ENCODE peak calls at places on chromosomes 16 and 17, in six cellular contexts. One of them, this sample, is unnamed.

GRCh38 chr16:70804729-70805169 is 3.8 kb upstream of the VAC14 start:
- DNase-seq in stomach: no peak
- DNase-seq in OCI-LY7: no peak
- DNase-seq in astrocyte of the cerebellum: no peak
- DNase-seq in body of pancreas: no peak
- DNase-seq in nephron progenitor cell: no peak
- DNase-seq in this sample: no peak

GRCh38 chr17:60641810-60642220 is 35.8 kb upstream of the BCAS3 start:
- DNase-seq in body of pancreas: peak
- DNase-seq in astrocyte of the cerebellum: peak
- DNase-seq in nephron progenitor cell: peak
- DNase-seq in OCI-LY7: peak
- DNase-seq in stomach: peak
- DNase-seq in this sample: peak

GRCh38 chr17:37360632-37361031 is 15.2 kb upstream of the C17orf78 start:
- DNase-seq in stomach: no peak
- DNase-seq in OCI-LY7: no peak
- DNase-seq in astrocyte of the cerebellum: no peak
- DNase-seq in nephron progenitor cell: no peak
- DNase-seq in body of pancreas: no peak
- DNase-seq in this sample: no peak

GRCh38 chr17:3983945-3984484 is 19.8 kb upstream of the ATP2A3 start:
- DNase-seq in OCI-LY7: no peak
- DNase-seq in astrocyte of the cerebellum: no peak
- DNase-seq in body of pancreas: no peak
- DNase-seq in nephron progenitor cell: no peak
- DNase-seq in stomach: no peak
- DNase-seq in this sample: no peak

GRCh38 chr17:1648582-1649115 is 1.0 kb downstream of the RILP start:
- DNase-seq in astrocyte of the cerebellum: peak
- DNase-seq in stomach: peak
- DNase-seq in nephron progenitor cell: peak
- DNase-seq in OCI-LY7: peak
- DNase-seq in body of pancreas: peak
- DNase-seq in this sample: peak

GRCh38 chr17:75707096-75707720 is 14.1 kb upstream of the ITGB4 start:
- DNase-seq in OCI-LY7: no peak
- DNase-seq in body of pancreas: no peak
- DNase-seq in stomach: peak
- DNase-seq in nephron progenitor cell: no peak
- DNase-seq in astrocyte of the cerebellum: no peak
- DNase-seq in this sample: no peak

GRCh38 chr17:78226752-78227454 is 4.5 kb upstream of the TMEM235 start:
- DNase-seq in stomach: no peak
- DNase-seq in nephron progenitor cell: no peak
- DNase-seq in OCI-LY7: no peak
- DNase-seq in body of pancreas: no peak
- DNase-seq in astrocyte of the cerebellum: no peak
- DNase-seq in this sample: no peak

GRCh38 chr16:74909665-74910064 is 75.3 kb downstream of the WDR59 start:
- DNase-seq in nephron progenitor cell: no peak
- DNase-seq in body of pancreas: no peak
- DNase-seq in astrocyte of the cerebellum: no peak
- DNase-seq in stomach: no peak
- DNase-seq in OCI-LY7: no peak
- DNase-seq in this sample: no peak

GRCh38 chr16:69917739-69918138 is 33.4 kb upstream of the CLEC18A start:
- DNase-seq in nephron progenitor cell: peak
- DNase-seq in stomach: no peak
- DNase-seq in astrocyte of the cerebellum: peak
- DNase-seq in body of pancreas: peak
- DNase-seq in OCI-LY7: no peak
- DNase-seq in this sample: no peak

GRCh38 chr17:51653902-51654301 is 393.6 kb downstream of the UTP18 start:
- DNase-seq in nephron progenitor cell: peak
- DNase-seq in astrocyte of the cerebellum: no peak
- DNase-seq in stomach: no peak
- DNase-seq in body of pancreas: no peak
- DNase-seq in OCI-LY7: no peak
- DNase-seq in this sample: no peak

GRCh38 chr17:59811209-59811608 is 81.5 kb downstream of the TUBD1 start:
- DNase-seq in OCI-LY7: no peak
- DNase-seq in stomach: no peak
- DNase-seq in body of pancreas: no peak
- DNase-seq in astrocyte of the cerebellum: no peak
- DNase-seq in nephron progenitor cell: no peak
- DNase-seq in this sample: no peak

GRCh38 chr16:55912022-55912421 is 36.8 kb upstream of the CES5A start:
- DNase-seq in body of pancreas: peak
- DNase-seq in astrocyte of the cerebellum: no peak
- DNase-seq in nephron progenitor cell: no peak
- DNase-seq in OCI-LY7: no peak
- DNase-seq in stomach: no peak
- DNase-seq in this sample: no peak

GRCh38 chr17:77849203-77849602 is 109.3 kb upstream of the TNRC6C start:
- DNase-seq in OCI-LY7: no peak
- DNase-seq in astrocyte of the cerebellum: no peak
- DNase-seq in stomach: no peak
- DNase-seq in body of pancreas: no peak
- DNase-seq in nephron progenitor cell: no peak
- DNase-seq in this sample: no peak

GRCh38 chr17:28928061-28928460 is 23.3 kb downstream of the PHF12 start:
- DNase-seq in OCI-LY7: no peak
- DNase-seq in astrocyte of the cerebellum: no peak
- DNase-seq in stomach: no peak
- DNase-seq in nephron progenitor cell: no peak
- DNase-seq in body of pancreas: no peak
- DNase-seq in this sample: no peak

GRCh38 chr17:45338996-45339535 is 22.2 kb upstream of the MAP3K14 start:
- DNase-seq in nephron progenitor cell: no peak
- DNase-seq in OCI-LY7: no peak
- DNase-seq in stomach: no peak
- DNase-seq in astrocyte of the cerebellum: no peak
- DNase-seq in body of pancreas: no peak
- DNase-seq in this sample: no peak

GRCh38 chr16:50680907-50681885 is at the start of gene SNX20:
- DNase-seq in stomach: peak
- DNase-seq in OCI-LY7: peak
- DNase-seq in nephron progenitor cell: no peak
- DNase-seq in body of pancreas: no peak
- DNase-seq in astrocyte of the cerebellum: no peak
- DNase-seq in this sample: peak

GRCh38 chr17:38733315-38734234 is 3.4 kb downstream of the CISD3 start:
- DNase-seq in astrocyte of the cerebellum: no peak
- DNase-seq in OCI-LY7: peak
- DNase-seq in nephron progenitor cell: no peak
- DNase-seq in body of pancreas: peak
- DNase-seq in stomach: no peak
- DNase-seq in this sample: no peak

GRCh38 chr17:83183951-83184506 is 104.6 kb downstream of the METRNL start:
- DNase-seq in body of pancreas: peak
- DNase-seq in OCI-LY7: no peak
- DNase-seq in nephron progenitor cell: peak
- DNase-seq in astrocyte of the cerebellum: no peak
- DNase-seq in stomach: peak
- DNase-seq in this sample: no peak

GRCh38 chr16:65658339-65659275 is 536.7 kb upstream of the CDH11 start:
- DNase-seq in astrocyte of the cerebellum: peak
- DNase-seq in body of pancreas: no peak
- DNase-seq in stomach: no peak
- DNase-seq in nephron progenitor cell: no peak
- DNase-seq in OCI-LY7: no peak
- DNase-seq in this sample: no peak

GRCh38 chr17:78668847-78669246 is 91.7 kb upstream of the DNAH17 start:
- DNase-seq in OCI-LY7: no peak
- DNase-seq in nephron progenitor cell: no peak
- DNase-seq in stomach: no peak
- DNase-seq in astrocyte of the cerebellum: no peak
- DNase-seq in body of pancreas: no peak
- DNase-seq in this sample: no peak

GRCh38 chr17:79801156-79802038 is 4.5 kb upstream of the CBX8 start:
- DNase-seq in OCI-LY7: no peak
- DNase-seq in stomach: peak
- DNase-seq in astrocyte of the cerebellum: peak
- DNase-seq in body of pancreas: peak
- DNase-seq in nephron progenitor cell: peak
- DNase-seq in this sample: no peak

DNA sequence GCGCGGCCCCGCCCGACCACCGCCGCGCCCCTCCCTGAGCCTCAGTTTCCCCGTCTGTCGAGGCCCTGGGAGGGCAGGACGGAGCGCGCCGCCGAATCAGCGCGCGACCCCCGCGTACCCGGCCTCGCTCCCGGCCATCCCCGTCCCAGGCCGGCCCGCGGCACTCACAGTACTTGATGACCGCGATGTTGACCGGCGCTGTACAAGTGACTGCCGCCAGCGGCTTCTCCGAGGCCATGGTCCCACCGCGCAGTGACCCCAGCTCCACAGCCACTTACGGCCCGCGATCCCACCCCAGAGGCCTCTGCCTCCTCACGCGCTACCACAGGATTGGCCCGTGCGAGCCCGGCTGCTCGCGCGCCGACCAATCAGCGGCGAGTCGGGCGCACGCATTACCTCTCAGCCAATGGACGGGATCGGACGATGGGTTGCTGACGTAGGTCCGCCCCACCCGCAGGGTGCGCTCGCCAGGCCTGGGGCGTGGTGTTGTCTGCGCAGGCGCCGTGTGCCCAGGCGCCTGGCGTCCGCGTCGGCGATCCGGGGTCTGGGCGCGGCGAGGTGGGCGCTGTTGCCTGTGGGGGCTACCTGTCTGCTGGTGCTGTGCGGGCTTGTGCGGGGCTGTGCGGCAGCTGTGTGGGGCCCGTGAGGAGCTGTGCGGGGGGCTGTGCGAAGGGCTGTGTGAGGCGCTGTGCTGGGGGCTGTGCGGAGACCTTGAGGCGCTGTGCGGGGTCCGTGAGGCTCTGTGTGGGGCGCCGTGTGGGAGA is at the start of gene MVD:
- DNase-seq in OCI-LY7: peak
- DNase-seq in stomach: peak
- DNase-seq in nephron progenitor cell: peak
- DNase-seq in astrocyte of the cerebellum: peak
- DNase-seq in body of pancreas: peak
- DNase-seq in this sample: peak
- TF ChIP-seq CTCF in OCI-LY7: peak
- TF ChIP-seq CTCF in stomach: no peak
- TF ChIP-seq CTCF in nephron progenitor cell: no peak
- TF ChIP-seq CTCF in astrocyte of the cerebellum: no peak
- TF ChIP-seq CTCF in body of pancreas: no peak
- TF ChIP-seq CTCF in this sample: no peak

GRCh38 chr17:14294876-14295275 is 6.0 kb upstream of the HS3ST3B1 start:
- DNase-seq in body of pancreas: no peak
- DNase-seq in astrocyte of the cerebellum: no peak
- DNase-seq in nephron progenitor cell: no peak
- DNase-seq in OCI-LY7: no peak
- DNase-seq in stomach: no peak
- DNase-seq in this sample: no peak
- TF ChIP-seq CTCF in body of pancreas: no peak
- TF ChIP-seq CTCF in astrocyte of the cerebellum: no peak
- TF ChIP-seq CTCF in nephron progenitor cell: no peak
- TF ChIP-seq CTCF in OCI-LY7: no peak
- TF ChIP-seq CTCF in stomach: no peak
- TF ChIP-seq CTCF in this sample: no peak

GRCh38 chr17:53033297-53033696 is 789.4 kb upstream of the KIF2B start:
- DNase-seq in body of pancreas: no peak
- DNase-seq in nephron progenitor cell: no peak
- DNase-seq in stomach: no peak
- DNase-seq in OCI-LY7: no peak
- DNase-seq in astrocyte of the cerebellum: no peak
- DNase-seq in this sample: no peak

GRCh38 chr17:53032861-53033271 is 789.9 kb upstream of the KIF2B start:
- DNase-seq in nephron progenitor cell: peak
- DNase-seq in astrocyte of the cerebellum: peak
- DNase-seq in body of pancreas: peak
- DNase-seq in OCI-LY7: peak
- DNase-seq in stomach: no peak
- DNase-seq in this sample: no peak
- TF ChIP-seq CTCF in nephron progenitor cell: peak
- TF ChIP-seq CTCF in astrocyte of the cerebellum: peak
- TF ChIP-seq CTCF in body of pancreas: no peak
- TF ChIP-seq CTCF in OCI-LY7: peak
- TF ChIP-seq CTCF in stomach: no peak
- TF ChIP-seq CTCF in this sample: peak

DNA sequence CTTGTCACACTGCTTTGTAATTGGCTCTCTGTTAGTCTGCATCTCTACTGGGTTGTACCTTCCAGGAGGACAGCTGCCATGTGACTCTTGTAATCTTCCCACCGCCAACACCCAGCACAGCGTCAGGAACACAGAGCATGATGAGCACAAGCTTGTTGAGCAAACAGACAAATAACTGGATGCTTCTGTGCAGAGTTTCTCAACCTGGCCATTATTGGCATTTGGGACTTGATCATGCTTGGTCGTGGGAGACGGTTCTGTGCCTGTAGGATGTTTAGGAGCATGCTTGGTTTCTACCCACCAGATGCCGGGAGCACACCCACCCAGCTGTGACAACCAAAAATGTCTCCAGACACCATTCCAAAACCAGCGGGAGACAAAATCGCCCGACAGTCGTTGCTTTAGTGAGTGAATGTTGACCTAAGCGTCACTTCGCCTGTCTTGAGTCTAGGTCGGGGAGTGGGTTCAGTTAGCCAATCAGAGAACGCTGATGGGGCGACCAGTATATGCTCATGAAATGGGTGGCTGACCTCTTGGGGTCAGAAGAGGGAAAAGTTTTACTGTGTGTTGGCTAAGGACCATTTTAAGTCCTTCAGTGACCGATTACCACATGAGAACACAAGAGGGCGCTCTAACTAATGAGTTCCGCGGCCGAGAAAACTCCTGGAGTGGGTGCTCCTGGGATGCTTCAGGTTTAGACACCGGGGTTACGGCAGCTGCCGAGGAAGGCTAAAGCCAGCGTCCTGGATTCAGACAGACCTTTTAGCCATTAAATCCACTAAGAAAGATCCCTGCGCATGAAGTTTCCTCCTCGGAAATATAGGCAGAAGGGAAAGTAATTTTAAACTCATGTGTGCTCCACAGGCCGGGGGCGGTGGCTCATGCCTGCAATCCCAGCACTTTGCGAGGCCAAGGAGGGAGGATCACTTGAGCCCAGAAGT is 57.8 kb upstream of the TEX2 start:
- DNase-seq in stomach: peak
- DNase-seq in body of pancreas: peak
- DNase-seq in OCI-LY7: peak
- DNase-seq in astrocyte of the cerebellum: peak
- DNase-seq in nephron progenitor cell: peak
- DNase-seq in this sample: peak
- TF ChIP-seq CTCF in stomach: no peak
- TF ChIP-seq CTCF in body of pancreas: peak
- TF ChIP-seq CTCF in OCI-LY7: peak
- TF ChIP-seq CTCF in astrocyte of the cerebellum: peak
- TF ChIP-seq CTCF in nephron progenitor cell: peak
- TF ChIP-seq CTCF in this sample: peak